ENCODE peak calls at places on chromosomes 12 and 14, in six cellular contexts. W is neural progenitor cell, G is dorsolateral prefrontal cortex, J is tibial artery, A is astrocyte of the cerebellum, C is stomach. B is an unnamed sample.

GRCh38 chr12:524167-524951 is 64.6 kb downstream of the B4GALNT3 start:
- DNase-seq in W (no peak), G (no peak), J (no peak), A (no peak), C (peak; percentile 65), B (no peak)

GRCh38 chr14:68797180-68797670 is 4.4 kb upstream of the ZFP36L1 start:
- DNase-seq in W (peak; percentile 45), G (no peak), J (no peak), A (no peak), C (peak; percentile 24), B (no peak)

GRCh38 chr14:103074699-103075341 is 9.2 kb upstream of the LBHD2 start:
- DNase-seq in W (no peak), G (peak; percentile 17), J (peak; percentile 78), A (no peak), C (peak; percentile 74), B (no peak)

GRCh38 chr12:56188116-56188785 is 1.0 kb downstream of the SMARCC2 start:
- DNase-seq in W (peak; percentile 15), G (no peak), J (no peak), A (no peak), C (no peak), B (peak; percentile 13)

GRCh38 chr12:1825382-1826102 is 5.2 kb downstream of the LRTM2 start:
- DNase-seq in W (no peak), G (no peak), J (no peak), A (no peak), C (no peak), B (no peak)

GRCh38 chr12:28878629-28879028 is 270.4 kb upstream of the FAR2 start:
- DNase-seq in W (no peak), G (no peak), J (no peak), A (no peak), C (no peak), B (no peak)

GRCh38 chr14:75540479-75540851 is 18.2 kb downstream of the BATF start:
- DNase-seq in W (no peak), G (no peak), J (no peak), A (no peak), C (no peak), B (no peak)

GRCh38 chr14:87160964-87161363 is 832.0 kb downstream of the GALC start:
- DNase-seq in W (no peak), G (no peak), J (no peak), A (no peak), C (no peak), B (no peak)

GRCh38 chr12:103779410-103780092 is 61.5 kb downstream of the NT5DC3 start:
- DNase-seq in W (no peak), G (no peak), J (no peak), A (no peak), C (no peak), B (no peak)

GRCh38 chr14:92473261-92473946 is 40.2 kb upstream of the RIN3 start:
- DNase-seq in W (no peak), G (no peak), J (no peak), A (peak; percentile 31), C (peak; percentile 26), B (no peak)

GRCh38 chr12:112184056-112184887 is 58.9 kb downstream of the TRAFD1 start:
- DNase-seq in W (no peak), G (no peak), J (no peak), A (no peak), C (no peak), B (no peak)

GRCh38 chr14:60161176-60162107 is 3.8 kb downstream of the DHRS7 start:
- DNase-seq in W (no peak), G (no peak), J (no peak), A (no peak), C (no peak), B (no peak)

GRCh38 chr12:6703631-6704030 is 3.0 kb upstream of the PIANP start:
- DNase-seq in W (peak; percentile 66), G (no peak), J (no peak), A (no peak), C (no peak), B (peak; percentile 18)

GRCh38 chr12:65948320-65949008 is 124.2 kb downstream of the HMGA2 start:
- DNase-seq in W (peak; percentile 33), G (peak; percentile 37), J (peak; percentile 67), A (peak; percentile 98), C (peak; percentile 50), B (no peak)

GRCh38 chr12:10027311-10028099 is 3.0 kb upstream of the CLEC9A start:
- DNase-seq in W (no peak), G (no peak), J (no peak), A (no peak), C (no peak), B (no peak)

GRCh38 chr14:104658325-104658712 is 31.1 kb upstream of the INF2 start:
- DNase-seq in W (no peak), G (no peak), J (no peak), A (no peak), C (no peak), B (no peak)

GRCh38 chr14:91415794-91416743 is 1.6 kb downstream of the CCDC88C start:
- DNase-seq in W (no peak), G (no peak), J (no peak), A (no peak), C (peak; percentile 52), B (no peak)

GRCh38 chr12:53973093-53974042 is at the start of gene HOXC11:
- DNase-seq in W (no peak), G (no peak), J (peak; percentile 89), A (no peak), C (no peak), B (no peak)

GRCh38 chr12:123655420-123655819 is 15.5 kb upstream of the TCTN2 start:
- DNase-seq in W (no peak), G (no peak), J (no peak), A (no peak), C (no peak), B (no peak)

GRCh38 chr14:33767721-33768457 is 183.0 kb downstream of the EGLN3 start:
- DNase-seq in W (no peak), G (no peak), J (no peak), A (no peak), C (no peak), B (no peak)

GRCh38 chr12:104136577-104136976 is 1.4 kb downstream of the NFYB start:
- DNase-seq in W (no peak), G (no peak), J (no peak), A (no peak), C (no peak), B (no peak)

GRCh38 chr12:60935981-60936761 is 1324.0 kb upstream of the USP15 start:
- DNase-seq in W (peak; percentile 2), G (no peak), J (no peak), A (no peak), C (no peak), B (no peak)
- TF ChIP-seq CTCF in W (peak; percentile 14), G (no peak), J (no peak), A (no peak), C (no peak), B (no peak)

DNA sequence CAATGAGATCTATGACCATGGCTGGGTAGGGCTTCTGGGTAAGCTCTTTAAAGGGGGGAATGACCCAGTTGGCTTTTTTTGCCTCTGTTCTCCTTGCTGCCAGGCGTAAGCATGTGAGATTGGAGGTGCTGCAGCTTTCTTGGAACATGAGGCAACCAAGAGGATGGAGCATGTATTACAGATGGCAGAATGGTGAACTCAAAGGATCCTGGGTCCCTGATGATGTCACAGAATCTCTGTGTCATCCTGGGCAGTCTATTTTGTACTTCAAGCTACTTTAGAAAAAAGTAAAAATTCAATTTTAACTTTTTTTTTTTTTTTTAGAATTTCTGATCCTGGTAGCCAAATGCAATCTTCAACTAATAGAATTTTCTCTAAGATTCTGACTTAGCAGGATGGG is 8.0 kb downstream of the KRT82 start:
- DNase-seq in W (no peak), G (no peak), J (no peak), A (no peak), C (no peak), B (no peak)
- TF ChIP-seq CTCF in W (no peak), G (no peak), J (no peak), A (no peak), C (no peak), B (no peak)

DNA sequence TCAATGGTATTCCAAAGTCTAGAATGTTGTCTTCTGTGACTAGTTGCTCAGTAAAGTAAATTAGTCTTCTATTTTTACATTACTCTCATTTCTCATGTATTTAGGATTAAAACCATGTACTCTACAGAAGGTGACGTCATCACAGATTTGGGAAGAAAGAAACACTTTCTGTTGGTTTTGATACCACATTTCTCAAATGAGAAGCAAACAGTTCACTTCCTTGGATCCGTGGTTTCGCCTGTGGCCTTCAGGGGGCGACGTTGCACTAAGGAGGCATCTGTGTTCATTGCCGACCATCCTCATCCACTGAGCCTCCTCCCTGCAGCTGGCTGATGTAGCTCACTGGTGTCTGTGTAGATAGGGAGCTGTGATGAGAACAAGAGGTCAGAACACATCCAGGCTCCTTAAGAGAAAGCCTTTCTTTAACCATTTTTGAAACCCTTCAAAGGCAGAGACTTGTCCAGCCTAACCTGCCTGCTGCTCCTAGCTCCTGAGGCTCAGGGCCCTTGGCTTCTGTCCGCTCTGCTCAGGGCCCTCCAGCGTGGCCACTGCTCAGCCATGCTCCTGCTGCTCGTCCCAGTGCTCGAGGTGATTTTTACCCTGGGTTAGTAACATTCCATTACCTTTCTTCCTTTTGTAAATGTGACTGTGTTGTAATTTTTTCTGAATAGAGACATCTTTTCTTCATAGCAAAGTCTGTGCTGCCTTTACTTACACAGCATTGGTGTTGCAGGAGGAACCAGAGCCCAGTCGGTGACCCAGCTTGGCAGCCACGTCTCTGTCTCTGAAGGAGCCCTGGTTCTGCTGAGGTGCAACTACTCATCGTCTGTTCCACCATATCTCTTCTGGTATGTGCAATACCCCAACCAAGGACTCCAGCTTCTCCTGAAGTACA is 220.6 kb upstream of the OR4E1 start:
- DNase-seq in W (peak; percentile 52), G (peak; percentile 22), J (no peak), A (no peak), C (peak; percentile 38), B (peak; percentile 27)
- TF ChIP-seq CTCF in W (peak; percentile 70), G (no peak), J (no peak), A (peak; percentile 21), C (peak; percentile 35), B (peak; percentile 22)

GRCh38 chr12:52044284-52044983 is 6.8 kb upstream of the NR4A1 start:
- DNase-seq in W (no peak), G (peak; percentile 48), J (peak; percentile 98), A (peak; percentile 92), C (peak; percentile 91), B (no peak)

GRCh38 chr12:52042706-52043385 is 8.4 kb upstream of the NR4A1 start:
- DNase-seq in W (no peak), G (no peak), J (peak; percentile 87), A (no peak), C (no peak), B (no peak)

GRCh38 chr12:52041032-52041431 is 10.2 kb upstream of the NR4A1 start:
- DNase-seq in W (no peak), G (no peak), J (no peak), A (no peak), C (no peak), B (no peak)

GRCh38 chr12:52043386-52044212 is 7.6 kb upstream of the NR4A1 start:
- DNase-seq in W (no peak), G (no peak), J (peak; percentile 99), A (no peak), C (no peak), B (no peak)

DNA sequence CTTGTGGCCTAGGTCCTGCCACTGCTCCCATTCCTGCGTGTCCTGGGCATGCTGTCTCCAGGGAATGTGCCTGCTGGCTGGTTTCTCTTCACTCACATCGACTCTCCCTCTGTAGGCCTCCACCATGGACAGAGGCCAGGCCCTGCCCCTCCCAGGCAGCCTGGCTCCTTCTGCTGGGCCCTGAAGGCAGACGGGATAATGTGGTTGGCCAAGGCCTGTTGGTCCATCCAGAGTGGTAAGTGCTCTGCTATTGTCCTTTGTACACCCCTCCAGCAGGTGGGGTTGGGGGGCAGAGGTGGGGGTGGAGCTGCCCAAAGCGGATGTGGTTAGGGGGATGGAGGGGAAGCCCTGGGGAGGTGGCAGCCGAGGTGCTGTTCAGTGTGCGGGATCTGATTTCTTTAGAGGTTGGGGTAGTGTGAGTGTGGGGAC is 9.5 kb upstream of the NR4A1 start:
- DNase-seq in W (peak; percentile 66), G (no peak), J (peak; percentile 93), A (no peak), C (peak; percentile 58), B (no peak)
- TF ChIP-seq CTCF in W (no peak), G (no peak), J (no peak), A (no peak), C (no peak), B (no peak)

B was measured in nephron progenitor cell.